ENCODE peak calls at places on chromosomes 7 and 10, in four cellular contexts. One of them, this sample, is unnamed.

GRCh38 chr10:128047337-128047736 is 78.9 kb downstream of the MKI67 start:
- DNase-seq in aorta: peak
- DNase-seq in astrocyte of the spinal cord: no peak
- DNase-seq in D341Med: peak
- DNase-seq in this sample: peak

GRCh38 chr10:97553575-97554100 is 18.9 kb upstream of the ANKRD2 start:
- DNase-seq in aorta: peak
- DNase-seq in astrocyte of the spinal cord: peak
- DNase-seq in D341Med: peak
- DNase-seq in this sample: peak

GRCh38 chr10:122021421-122021820 is 32.5 kb downstream of the TACC2 start:
- DNase-seq in aorta: no peak
- DNase-seq in astrocyte of the spinal cord: peak
- DNase-seq in D341Med: no peak
- DNase-seq in this sample: no peak

GRCh38 chr10:17380888-17381287 is 73.5 kb downstream of the ST8SIA6 start:
- DNase-seq in aorta: no peak
- DNase-seq in astrocyte of the spinal cord: no peak
- DNase-seq in D341Med: no peak
- DNase-seq in this sample: no peak

GRCh38 chr7:149886018-149886416 is 12.2 kb downstream of the ATP6V0E2 start:
- DNase-seq in aorta: no peak
- DNase-seq in astrocyte of the spinal cord: no peak
- DNase-seq in D341Med: no peak
- DNase-seq in this sample: no peak

GRCh38 chr7:99123571-99124033 is 20.3 kb downstream of the SMURF1 start:
- DNase-seq in aorta: no peak
- DNase-seq in astrocyte of the spinal cord: no peak
- DNase-seq in D341Med: no peak
- DNase-seq in this sample: no peak

GRCh38 chr10:78336402-78336791 is 302.7 kb downstream of the RPS24 start:
- DNase-seq in aorta: no peak
- DNase-seq in astrocyte of the spinal cord: peak
- DNase-seq in D341Med: peak
- DNase-seq in this sample: no peak

GRCh38 chr10:101967119-101967518 is 88.9 kb downstream of the ARMH3 start:
- DNase-seq in aorta: no peak
- DNase-seq in astrocyte of the spinal cord: no peak
- DNase-seq in D341Med: no peak
- DNase-seq in this sample: no peak

GRCh38 chr10:76649723-76650127 is 987.9 kb downstream of the KCNMA1 start:
- DNase-seq in aorta: peak
- DNase-seq in astrocyte of the spinal cord: peak
- DNase-seq in D341Med: no peak
- DNase-seq in this sample: no peak

This sample was measured in activated naive CD8-positive, alpha-beta T cell treated with anti-CD3 and anti-CD28 coated beads for 36 hours.